ENCODE peak calls at places on chromosomes 13 and 19, in four cellular contexts. F is Panc1; M is AG04449; Y is CD8-positive, alpha-beta T cell. S is an unnamed sample.

GRCh38 chr19:42150940-42151339 is 18.7 kb upstream of the POU2F2 start:
- DNase-seq in F (no peak), M (no peak), Y (no peak), S (no peak)

GRCh38 chr19:50857366-50857765 is 2.7 kb downstream of the KLK3 start:
- DNase-seq in F (no peak), M (no peak), Y (no peak), S (no peak)

GRCh38 chr13:56986121-56986520 is 154.6 kb upstream of the PRR20A start:
- DNase-seq in F (no peak), M (no peak), Y (no peak), S (no peak)

GRCh38 chr13:102591988-102592781 is 4.6 kb upstream of the TPP2 start:
- DNase-seq in F (peak), M (no peak), Y (peak), S (peak)

GRCh38 chr19:16714702-16715294 is 4.8 kb upstream of the NWD1 start:
- DNase-seq in F (peak), M (no peak), Y (no peak), S (peak)

GRCh38 chr19:14511245-14511625 is 7.0 kb downstream of the DNAJB1 start:
- DNase-seq in F (no peak), M (no peak), Y (no peak), S (no peak)

GRCh38 chr13:24130134-24130792 is 30.3 kb upstream of the SPATA13 start:
- DNase-seq in F (no peak), M (no peak), Y (no peak), S (peak)

GRCh38 chr19:46213806-46214205 is 15.7 kb upstream of the IGFL1 start:
- DNase-seq in F (no peak), M (no peak), Y (no peak), S (no peak)

GRCh38 chr19:31627824-31628223 is 278.6 kb upstream of the TSHZ3 start:
- DNase-seq in F (no peak), M (no peak), Y (no peak), S (no peak)

GRCh38 chr13:39072842-39073241 is 34.6 kb downstream of the NHLRC3 start:
- DNase-seq in F (no peak), M (no peak), Y (no peak), S (no peak)

GRCh38 chr13:24348797-24349515 is 39.6 kb downstream of the C1QTNF9 start:
- DNase-seq in F (no peak), M (no peak), Y (no peak), S (no peak)

GRCh38 chr13:35164324-35164932 is 222.4 kb downstream of the NBEA start:
- DNase-seq in F (no peak), M (no peak), Y (no peak), S (peak)

GRCh38 chr19:6613711-6614110 is 22.8 kb upstream of the CD70 start:
- DNase-seq in F (no peak), M (no peak), Y (no peak), S (no peak)

GRCh38 chr13:63731896-63732295 is 2316.2 kb upstream of the PCDH20 start:
- DNase-seq in F (no peak), M (no peak), Y (no peak), S (no peak)

GRCh38 chr13:43058318-43058674 is 34.9 kb downstream of the DNAJC15 start:
- DNase-seq in F (no peak), M (peak), Y (no peak), S (peak)

GRCh38 chr13:38950987-38951386 is 39.6 kb downstream of the STOML3 start:
- DNase-seq in F (no peak), M (no peak), Y (no peak), S (no peak)

GRCh38 chr13:49210669-49211068 is 9.5 kb upstream of the MLNR start:
- DNase-seq in F (no peak), M (no peak), Y (no peak), S (no peak)

GRCh38 chr13:48654511-48654910 is 782 bp downstream of the CYSLTR2 start:
- DNase-seq in F (no peak), M (no peak), Y (no peak), S (peak)

GRCh38 chr13:98994896-98995295 is 17.0 kb upstream of the DOCK9 start:
- DNase-seq in F (no peak), M (no peak), Y (peak), S (no peak)

GRCh38 chr13:59208405-59209195 is 955.1 kb downstream of the DIAPH3 start:
- DNase-seq in F (no peak), M (no peak), Y (no peak), S (no peak)

GRCh38 chr19:17673937-17674799 is 14.0 kb downstream of the UNC13A start:
- DNase-seq in F (no peak), M (no peak), Y (no peak), S (no peak)

GRCh38 chr13:41496420-41497234 is 39.3 kb downstream of the RGCC start:
- DNase-seq in F (no peak), M (peak), Y (no peak), S (peak)

GRCh38 chr13:110233181-110233641 is 73.7 kb downstream of the COL4A1 start:
- DNase-seq in F (no peak), M (no peak), Y (no peak), S (peak)

GRCh38 chr19:11551603-11552235 is 7.3 kb downstream of the ELOF1 start:
- DNase-seq in F (no peak), M (no peak), Y (peak), S (peak)

GRCh38 chr19:41457241-41457640 is 14.3 kb downstream of the ERICH4 start:
- DNase-seq in F (no peak), M (no peak), Y (no peak), S (no peak)

GRCh38 chr13:110137677-110138008 is 169.3 kb downstream of the COL4A1 start:
- DNase-seq in F (no peak), M (no peak), Y (no peak), S (no peak)

GRCh38 chr19:41367848-41368301 is 3.9 kb upstream of the B9D2 start:
- DNase-seq in F (no peak), M (peak), Y (no peak), S (peak)

GRCh38 chr13:24459234-24459633 is 53.3 kb downstream of the PARP4 start:
- DNase-seq in F (no peak), M (peak), Y (no peak), S (peak)

GRCh38 chr19:49771674-49772139 is 4.9 kb downstream of the AP2A1 start:
- DNase-seq in F (no peak), M (no peak), Y (no peak), S (no peak)

GRCh38 chr13:28355822-28356371 is 139.0 kb downstream of the FLT1 start:
- DNase-seq in F (no peak), M (peak), Y (peak), S (peak)

GRCh38 chr13:111184685-111185401 is 69.7 kb downstream of the ARHGEF7 start:
- DNase-seq in F (no peak), M (no peak), Y (peak), S (no peak)

GRCh38 chr19:55473613-55474012 is 2.8 kb upstream of the ZNF628 start:
- DNase-seq in F (no peak), M (no peak), Y (no peak), S (peak)

GRCh38 chr19:19106061-19106551 is 32.2 kb downstream of the TMEM161A start:
- DNase-seq in F (no peak), M (no peak), Y (no peak), S (peak)

GRCh38 chr19:7648265-7649014 is 11.5 kb downstream of the STXBP2 start:
- DNase-seq in F (no peak), M (no peak), Y (no peak), S (no peak)

GRCh38 chr19:10005632-10006334 is 4.5 kb downstream of the COL5A3 start:
- DNase-seq in F (no peak), M (no peak), Y (no peak), S (no peak)

GRCh38 chr13:46396341-46396740 is 9.3 kb upstream of the RUBCNL start:
- DNase-seq in F (no peak), M (no peak), Y (no peak), S (no peak)

GRCh38 chr13:46389457-46389856 is 2.4 kb upstream of the RUBCNL start:
- DNase-seq in F (no peak), M (no peak), Y (no peak), S (no peak)

GRCh38 chr13:46389985-46390384 is 2.9 kb upstream of the RUBCNL start:
- DNase-seq in F (no peak), M (no peak), Y (no peak), S (no peak)

GRCh38 chr13:46388846-46389245 is 1.8 kb upstream of the RUBCNL start:
- DNase-seq in F (no peak), M (no peak), Y (no peak), S (no peak)

GRCh38 chr13:46392967-46393366 is 5.9 kb upstream of the RUBCNL start:
- DNase-seq in F (no peak), M (no peak), Y (no peak), S (no peak)
- H3K4me3 ChIP-seq in F (no peak), M (no peak), Y (no peak), S (no peak)

DNA sequence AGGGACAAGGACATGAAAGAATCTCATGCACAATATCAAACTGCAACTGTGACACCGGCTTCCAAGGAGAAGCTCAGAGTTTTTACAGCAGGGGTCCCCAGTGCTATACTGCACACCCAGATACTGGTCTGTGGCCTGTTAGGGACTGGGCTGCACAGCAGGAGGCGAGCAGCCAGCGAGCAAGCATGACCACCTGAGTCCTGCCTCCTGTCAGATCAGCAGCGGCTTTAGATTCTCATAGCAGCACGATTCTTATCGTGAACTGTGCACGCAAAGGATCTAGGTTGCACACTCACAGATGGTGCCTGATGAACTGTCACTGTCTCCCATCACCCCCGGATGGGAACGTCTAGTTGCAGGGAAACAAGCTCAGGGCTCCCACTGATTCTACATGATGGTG is 13.1 kb upstream of the CD22 start:
- DNase-seq in F (no peak), M (no peak), Y (no peak), S (no peak)
- TF ChIP-seq CTCF in F (no peak), M (no peak), Y (no peak), S (no peak)

GRCh38 chr13:67223742-67224141 is 6.4 kb downstream of the PCDH9 start:
- DNase-seq in F (no peak), M (no peak), Y (no peak), S (no peak)

GRCh38 chr13:67223024-67223423 is 7.1 kb downstream of the PCDH9 start:
- DNase-seq in F (no peak), M (peak), Y (no peak), S (peak)

GRCh38 chr13:67225252-67226159 is 4.6 kb downstream of the PCDH9 start:
- DNase-seq in F (no peak), M (no peak), Y (no peak), S (no peak)

GRCh38 chr13:67226686-67227085 is 3.5 kb downstream of the PCDH9 start:
- DNase-seq in F (no peak), M (no peak), Y (no peak), S (no peak)

DNA sequence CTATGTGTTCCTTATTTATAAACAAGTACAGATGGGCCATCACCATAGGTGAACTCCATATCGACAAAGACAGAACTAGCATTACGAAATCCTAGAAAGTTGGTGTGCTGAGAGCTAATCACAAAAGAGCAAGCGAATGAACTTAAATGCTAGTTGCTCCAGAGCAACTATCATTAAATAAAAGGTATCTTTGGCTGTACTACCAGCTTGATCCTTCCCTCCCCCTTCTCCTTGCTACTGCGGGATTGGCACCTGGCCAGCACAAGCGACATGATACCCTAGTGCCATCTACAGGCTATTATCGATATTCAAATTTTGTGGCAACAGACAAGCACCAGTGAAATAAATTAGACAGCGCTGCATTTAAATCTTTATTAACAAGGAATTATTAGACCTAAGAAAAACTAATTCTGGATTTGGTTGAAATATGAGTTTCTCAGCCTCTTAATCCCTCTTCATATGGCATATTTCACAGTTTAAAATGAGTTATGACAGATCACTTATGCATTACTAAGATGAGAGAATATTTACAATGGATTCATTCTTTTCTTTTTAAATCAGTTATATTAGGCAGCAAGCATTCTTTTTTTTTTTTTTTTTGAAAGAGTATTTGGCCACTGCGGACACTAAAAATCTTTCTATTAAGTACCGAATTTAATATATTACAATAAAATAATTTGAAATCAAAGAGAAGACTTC is 5.8 kb downstream of the PCDH9 start:
- DNase-seq in F (no peak), M (peak), Y (peak), S (peak)
- H3K4me3 ChIP-seq in F (peak), M (peak), Y (no peak), S (no peak)

GRCh38 chr19:4556574-4557185 is 2.8 kb downstream of the SEMA6B start:
- DNase-seq in F (no peak), M (no peak), Y (no peak), S (peak)

GRCh38 chr19:4555657-4556561 is 3.6 kb downstream of the SEMA6B start:
- DNase-seq in F (no peak), M (no peak), Y (no peak), S (no peak)

GRCh38 chr19:4557971-4558941 is 1.2 kb downstream of the SEMA6B start:
- DNase-seq in F (no peak), M (no peak), Y (no peak), S (no peak)

GRCh38 chr19:4559569-4559968 is at the start of gene SEMA6B:
- DNase-seq in F (no peak), M (no peak), Y (no peak), S (no peak)

GRCh38 chr19:4557186-4557970 is 2.1 kb downstream of the SEMA6B start:
- DNase-seq in F (no peak), M (no peak), Y (no peak), S (no peak)
- TF ChIP-seq CTCF in F (no peak), M (no peak), Y (no peak), S (peak)

DNA sequence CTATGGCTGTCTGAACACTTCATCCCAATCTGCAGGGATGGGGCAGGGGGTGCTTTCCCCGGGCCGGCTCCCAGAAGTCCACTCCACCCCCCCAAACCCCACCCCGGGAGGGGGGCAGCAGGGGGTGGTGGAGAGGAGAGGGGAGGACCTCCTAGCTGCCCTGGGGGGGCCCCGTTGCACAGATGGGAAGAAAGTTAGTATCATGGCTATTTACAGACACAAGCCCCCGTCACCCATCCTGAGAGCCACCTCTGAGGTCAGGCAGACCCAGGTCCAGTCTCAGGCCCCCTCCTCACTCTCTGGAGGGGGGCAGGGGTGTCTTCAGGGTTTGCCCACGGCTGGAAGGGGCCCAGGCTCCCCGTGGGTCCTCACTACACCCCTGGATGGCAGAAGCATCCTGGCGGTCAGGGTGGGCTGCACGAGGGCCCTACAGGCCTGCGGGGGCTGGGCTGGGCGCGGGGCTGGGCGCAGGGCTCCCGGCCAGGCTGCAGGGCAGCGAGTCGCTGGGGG is 5.8 kb upstream of the REXO1 start:
- DNase-seq in F (no peak), M (no peak), Y (no peak), S (no peak)
- H3K4me3 ChIP-seq in F (peak), M (no peak), Y (no peak), S (no peak)

GRCh38 chr13:20118268-20119140 is 42.3 kb downstream of the GJA3 start:
- DNase-seq in F (no peak), M (no peak), Y (peak), S (peak)
- TF ChIP-seq CTCF in F (no peak), M (no peak), Y (no peak), S (no peak)